ENCODE peak calls at places on chromosomes 13 and 19, in six cellular contexts. Z is upper lobe of right lung, T is substantia nigra, V is cardiac muscle cell, S is IMR-90, N is heart left ventricle. A is an unnamed sample.

GRCh38 chr13:39586142-39586541 is 16.9 kb downstream of the LHFPL6 start:
- DNase-seq in Z (no peak), V (no peak), N (no peak), S (no peak), T (no peak), A (no peak)

GRCh38 chr13:95745289-95745688 is 68.3 kb downstream of the DNAJC3 start:
- DNase-seq in N (no peak), T (no peak), S (no peak), V (no peak), Z (no peak), A (no peak)

GRCh38 chr13:73167046-73167820 is 108.4 kb downstream of the KLF5 start:
- DNase-seq in S (no peak), Z (no peak), V (peak; percentile 21), T (no peak), N (no peak), A (no peak)

GRCh38 chr13:106568225-106569003 is 477 bp upstream of the ARGLU1 start:
- DNase-seq in S (no peak), N (no peak), V (no peak), T (no peak), Z (no peak), A (no peak)

GRCh38 chr13:21625366-21625765 is 21.4 kb upstream of the MICU2 start:
- DNase-seq in T (no peak), S (peak; percentile 52), Z (no peak), N (no peak), V (peak; percentile 35), A (no peak)

GRCh38 chr19:11872624-11873023 is 15.0 kb upstream of the ZNF69 start:
- DNase-seq in V (no peak), S (no peak), N (no peak), Z (no peak), T (no peak), A (no peak)

GRCh38 chr13:65909501-65909900 is 1320.6 kb downstream of the PCDH9 start:
- DNase-seq in Z (no peak), S (no peak), N (no peak), T (no peak), V (no peak), A (no peak)

GRCh38 chr19:16106121-16106520 is 5.6 kb upstream of the RAB8A start:
- DNase-seq in S (peak; percentile 53), T (no peak), Z (no peak), V (peak; percentile 43), N (no peak), A (no peak)

GRCh38 chr19:38274734-38275133 is 10.4 kb downstream of the SPINT2 start:
- DNase-seq in N (peak; percentile 55), S (no peak), V (no peak), T (peak; percentile 59), Z (no peak), A (peak; percentile 45)

GRCh38 chr13:111337741-111338140 is 17.3 kb downstream of the TEX29 start:
- DNase-seq in Z (no peak), S (peak; percentile 19), T (no peak), V (peak; percentile 8), N (no peak), A (no peak)

GRCh38 chr13:43227721-43228120 is 204.3 kb downstream of the DNAJC15 start:
- DNase-seq in Z (no peak), S (peak; percentile 59), T (no peak), N (no peak), V (peak; percentile 13), A (no peak)

GRCh38 chr13:106484755-106485193 is 50.7 kb downstream of the EFNB2 start:
- DNase-seq in N (peak; percentile 48), T (no peak), V (peak; percentile 89), S (peak; percentile 28), Z (no peak), A (peak; percentile 64)

DNA sequence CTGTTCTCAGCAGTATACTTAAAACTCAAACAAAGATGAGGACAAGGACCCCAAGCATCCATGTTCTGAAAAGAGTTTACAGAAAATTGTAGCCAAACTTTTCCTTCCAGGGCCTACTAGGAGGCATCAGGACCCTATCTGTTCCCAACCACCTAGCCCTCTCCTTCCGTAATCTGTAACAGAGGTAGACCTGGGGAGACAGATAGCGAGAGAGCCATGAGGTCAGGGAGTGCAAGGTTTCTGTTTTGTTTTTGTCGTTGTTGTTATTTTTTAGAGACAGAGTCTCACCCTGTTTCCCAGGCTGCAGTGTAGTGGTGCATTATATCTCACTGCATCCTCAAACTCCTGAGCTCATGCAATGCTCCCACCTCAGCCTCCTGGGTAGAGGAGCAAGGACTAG is 83.9 kb upstream of the POSTN start:
- DNase-seq in Z (no peak), N (no peak), S (no peak), V (no peak), T (no peak), A (no peak)
- H3K27ac ChIP-seq in Z (peak overlapping the region; percentile 47), N (no peak overlapping the region), S (no peak overlapping the region), V (no peak overlapping the region), T (no peak overlapping the region), A (no peak overlapping the region)

GRCh38 chr13:113367771-113368170 is 3.8 kb upstream of the GRTP1 start:
- DNase-seq in N (no peak), V (no peak), Z (no peak), S (no peak), T (no peak), A (no peak)

GRCh38 chr13:113369189-113369588 is 5.3 kb upstream of the GRTP1 start:
- DNase-seq in T (no peak), Z (no peak), N (no peak), S (no peak), V (no peak), A (no peak)

GRCh38 chr13:113366031-113366588 is 2.2 kb upstream of the GRTP1 start:
- DNase-seq in S (peak; percentile 18), N (no peak), V (peak; percentile 2), T (no peak), Z (no peak), A (no peak)

GRCh38 chr13:113365551-113365971 is 1.6 kb upstream of the GRTP1 start:
- DNase-seq in Z (no peak), N (no peak), V (no peak), T (no peak), S (no peak), A (no peak)

GRCh38 chr13:113367020-113367560 is 3.2 kb upstream of the GRTP1 start:
- DNase-seq in T (no peak), S (no peak), V (no peak), N (no peak), Z (no peak), A (no peak)
- H3K27ac ChIP-seq in T (no peak overlapping the region), S (no peak overlapping the region), V (no peak overlapping the region), N (no peak overlapping the region), Z (no peak overlapping the region), A (no peak overlapping the region)

DNA sequence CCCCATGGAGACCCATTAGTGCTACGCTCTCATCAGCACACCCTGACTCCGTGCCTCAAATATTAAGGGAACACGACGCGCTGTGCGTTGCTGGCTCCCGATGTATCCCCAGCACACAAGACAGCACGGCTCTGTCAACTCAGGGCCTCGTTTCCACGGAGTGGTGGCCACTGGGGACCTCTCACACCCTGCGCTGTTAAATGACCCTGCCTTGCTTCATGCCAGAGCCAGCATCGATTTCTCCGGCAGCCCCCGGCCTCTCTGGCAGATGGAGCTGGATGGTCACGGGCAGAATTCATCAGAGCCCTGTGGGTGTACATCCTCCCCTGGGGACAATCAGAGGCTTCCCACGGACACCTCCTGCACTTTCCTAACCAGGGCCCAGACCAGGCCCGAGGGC is 25.1 kb downstream of the PEPD start:
- DNase-seq in Z (no peak), V (no peak), T (no peak), N (no peak), S (no peak), A (no peak)
- H3K27ac ChIP-seq in Z (no peak overlapping the region), V (no peak overlapping the region), T (no peak overlapping the region), N (no peak overlapping the region), S (no peak overlapping the region), A (no peak overlapping the region)

GRCh38 chr19:18122860-18123795 is 25.6 kb downstream of the MAST3 start:
- DNase-seq in Z (no peak), V (no peak), S (no peak), T (no peak), N (no peak), A (no peak)

GRCh38 chr19:18119243-18120105 is 21.9 kb downstream of the MAST3 start:
- DNase-seq in V (no peak), N (no peak), Z (no peak), S (no peak), T (no peak), A (no peak)

GRCh38 chr19:18122424-18122823 is 24.8 kb downstream of the MAST3 start:
- DNase-seq in S (no peak), T (no peak), Z (no peak), V (no peak), N (no peak), A (no peak)

GRCh38 chr19:18120127-18120526 is 22.5 kb downstream of the MAST3 start:
- DNase-seq in V (no peak), T (no peak), N (no peak), Z (no peak), S (no peak), A (no peak)

GRCh38 chr19:18121166-18121565 is 23.6 kb downstream of the MAST3 start:
- DNase-seq in V (no peak), T (no peak), Z (no peak), N (no peak), S (no peak), A (no peak)
- H3K27ac ChIP-seq in V (no peak overlapping the region), T (peak overlapping the region; percentile 21), Z (no peak overlapping the region), N (no peak overlapping the region), S (no peak overlapping the region), A (no peak overlapping the region)

GRCh38 chr19:18651738-18652137 is 14.9 kb downstream of the KLHL26 start:
- DNase-seq in Z (no peak), S (no peak), T (no peak), V (no peak), N (no peak), A (no peak)
- H3K27ac ChIP-seq in Z (peak overlapping the region; percentile 85), S (peak overlapping the region; percentile 71), T (no peak overlapping the region), V (no peak overlapping the region), N (peak overlapping the region; percentile 88), A (no peak overlapping the region)

GRCh38 chr19:46730595-46730994 is 13.7 kb upstream of the PRKD2 start:
- DNase-seq in N (no peak), V (no peak), S (no peak), T (no peak), Z (peak; percentile 62), A (no peak)

GRCh38 chr19:46730187-46730586 is 13.3 kb upstream of the PRKD2 start:
- DNase-seq in S (no peak), V (no peak), Z (no peak), T (no peak), N (no peak), A (no peak)

GRCh38 chr19:46731007-46731501 is 14.1 kb upstream of the PRKD2 start:
- DNase-seq in V (peak; percentile 88), S (peak; percentile 94), Z (peak; percentile 71), N (no peak), T (no peak), A (no peak)

GRCh38 chr19:46732172-46732938 is 13.5 kb upstream of the FKRP start:
- DNase-seq in Z (peak; percentile 57), T (no peak), S (no peak), N (no peak), V (no peak), A (no peak)

GRCh38 chr19:46731584-46731983 is 14.3 kb upstream of the FKRP start:
- DNase-seq in S (no peak), N (no peak), V (peak; percentile 39), Z (peak; percentile 67), T (no peak), A (no peak)
- H3K27ac ChIP-seq in S (no peak overlapping the region), N (no peak overlapping the region), V (no peak overlapping the region), Z (no peak overlapping the region), T (no peak overlapping the region), A (no peak overlapping the region)

GRCh38 chr13:47337781-47338507 is 441.1 kb upstream of the HTR2A start:
- DNase-seq in N (no peak), V (peak; percentile 58), S (peak; percentile 90), T (no peak), Z (no peak), A (no peak)
- H3K27ac ChIP-seq in N (no peak overlapping the region), V (no peak overlapping the region), S (peak overlapping the region; percentile 53), T (no peak overlapping the region), Z (no peak overlapping the region), A (no peak overlapping the region)